ENCODE peak calls at places on chromosome 7, in ten cellular contexts. D is substantia nigra; I is HEK293T; H is stimulated activated CD8-positive, alpha-beta memory T cell treated with anti-CD3 and anti-CD28 coated beads, Interleukin-15, amount 100 ng/mL, for 4 hours; G is CD8-positive, alpha-beta T cell; K is MV-4-11; A is germinal center; J is foreskin melanocyte; N is brain microvascular endothelial cell; Z is SW 1271. Q is an unnamed sample.

GRCh38 chr7:101924171-101924570 is 106.7 kb downstream of the CUX1 start:
- DNase-seq in D (no peak), I (no peak), H (no peak), G (no peak), K (peak), A (no peak), J (no peak), N (peak), Z (no peak), Q (no peak)

GRCh38 chr7:142974618-142975017 is 12.5 kb upstream of the KEL start:
- DNase-seq in D (no peak), I (no peak), H (no peak), G (no peak), K (peak), A (no peak), J (no peak), N (no peak), Z (no peak), Q (no peak)

GRCh38 chr7:151993977-151994676 is 31.3 kb upstream of the GALNT11 start:
- DNase-seq in D (no peak), I (no peak), H (no peak), G (no peak), K (no peak), A (no peak), J (no peak), N (no peak), Z (no peak), Q (peak)

GRCh38 chr7:44221231-44221791 is 20.5 kb downstream of the YKT6 start:
- DNase-seq in D (no peak), I (no peak), H (no peak), G (no peak), K (no peak), A (no peak), J (no peak), N (no peak), Z (no peak), Q (no peak)

GRCh38 chr7:22485189-22485588 is 14.8 kb downstream of the STEAP1B start:
- DNase-seq in D (no peak), I (no peak), H (no peak), G (no peak), K (no peak), A (no peak), J (no peak), N (peak), Z (no peak), Q (no peak)

GRCh38 chr7:48360574-48360973 is 189.3 kb downstream of the ABCA13 start:
- DNase-seq in D (no peak), I (no peak), H (no peak), G (no peak), K (no peak), A (no peak), J (no peak), N (peak), Z (no peak), Q (no peak)

GRCh38 chr7:25926009-25926408 is 226.0 kb upstream of the NFE2L3 start:
- DNase-seq in D (no peak), I (no peak), H (no peak), G (no peak), K (peak), A (no peak), J (no peak), N (no peak), Z (no peak), Q (no peak)

GRCh38 chr7:84317536-84317935 is 122.9 kb upstream of the SEMA3A start:
- DNase-seq in D (no peak), I (no peak), H (no peak), G (no peak), K (peak), A (no peak), J (no peak), N (no peak), Z (no peak), Q (no peak)

GRCh38 chr7:55550010-55550409 is 22.3 kb downstream of the VOPP1 start:
- DNase-seq in D (no peak), I (no peak), H (no peak), G (no peak), K (no peak), A (no peak), J (no peak), N (no peak), Z (no peak), Q (peak)

GRCh38 chr7:4319280-4319679 is 362.8 kb upstream of the FOXK1 start:
- DNase-seq in D (no peak), I (no peak), H (no peak), G (no peak), K (no peak), A (no peak), J (no peak), N (no peak), Z (no peak), Q (no peak)

GRCh38 chr7:31123726-31124125 is 71.6 kb downstream of the ADCYAP1R1 start:
- DNase-seq in D (no peak), I (no peak), H (no peak), G (no peak), K (no peak), A (no peak), J (no peak), N (no peak), Z (no peak), Q (no peak)

GRCh38 chr7:139673230-139673629 is 104.6 kb downstream of the HIPK2 start:
- DNase-seq in D (no peak), I (no peak), H (no peak), G (no peak), K (no peak), A (no peak), J (no peak), N (no peak), Z (no peak), Q (no peak)

GRCh38 chr7:31448649-31449048 is 65.2 kb upstream of the ITPRID1 start:
- DNase-seq in D (no peak), I (no peak), H (no peak), G (no peak), K (no peak), A (no peak), J (no peak), N (no peak), Z (no peak), Q (no peak)

GRCh38 chr7:16669581-16669980 is 23.6 kb downstream of the BZW2 start:
- DNase-seq in D (no peak), I (no peak), H (no peak), G (no peak), K (no peak), A (no peak), J (no peak), N (no peak), Z (no peak), Q (no peak)

GRCh38 chr7:82729172-82730030 is 285.8 kb upstream of the CACNA2D1 start:
- DNase-seq in D (no peak), I (peak), H (no peak), G (no peak), K (no peak), A (no peak), J (no peak), N (peak), Z (no peak), Q (peak)

GRCh38 chr7:20793258-20793657 is 6.6 kb upstream of the SP8 start:
- DNase-seq in D (no peak), I (no peak), H (no peak), G (no peak), K (no peak), A (no peak), J (no peak), N (no peak), Z (no peak), Q (no peak)

GRCh38 chr7:8441602-8442294 is 8.3 kb downstream of the NXPH1 start:
- DNase-seq in D (no peak), I (no peak), H (no peak), G (no peak), K (no peak), A (no peak), J (no peak), N (no peak), Z (no peak), Q (no peak)

GRCh38 chr7:82050134-82050533 is 280.3 kb upstream of the HGF start:
- DNase-seq in D (no peak), I (peak), H (no peak), G (no peak), K (no peak), A (no peak), J (peak), N (peak), Z (no peak), Q (no peak)

GRCh38 chr7:102897856-102898531 is 14.8 kb upstream of the LRRC17 start:
- DNase-seq in D (no peak), I (no peak), H (no peak), G (no peak), K (peak), A (no peak), J (no peak), N (no peak), Z (no peak), Q (no peak)

GRCh38 chr7:153472516-153472915 is 579.7 kb upstream of the DPP6 start:
- DNase-seq in D (no peak), I (no peak), H (no peak), G (no peak), K (no peak), A (no peak), J (no peak), N (no peak), Z (no peak), Q (no peak)

GRCh38 chr7:45133352-45133751 is 21.9 kb upstream of the TBRG4 start:
- DNase-seq in D (no peak), I (no peak), H (no peak), G (no peak), K (no peak), A (no peak), J (no peak), N (no peak), Z (no peak), Q (no peak)

GRCh38 chr7:24963218-24963617 is 16.8 kb downstream of the OSBPL3 start:
- DNase-seq in D (peak), I (no peak), H (no peak), G (no peak), K (peak), A (peak), J (peak), N (no peak), Z (no peak), Q (peak)

GRCh38 chr7:65892832-65893231 is 20.0 kb downstream of the VKORC1L1 start:
- DNase-seq in D (no peak), I (no peak), H (no peak), G (no peak), K (no peak), A (no peak), J (no peak), N (no peak), Z (no peak), Q (no peak)

GRCh38 chr7:137879357-137880158 is 32.8 kb upstream of the DGKI start:
- DNase-seq in D (no peak), I (no peak), H (no peak), G (no peak), K (peak), A (no peak), J (no peak), N (peak), Z (no peak), Q (no peak)

GRCh38 chr7:102304668-102305067 is 18.0 kb downstream of the SH2B2 start:
- DNase-seq in D (no peak), I (no peak), H (no peak), G (no peak), K (no peak), A (no peak), J (no peak), N (no peak), Z (no peak), Q (no peak)

GRCh38 chr7:5041047-5041446 is 4.6 kb upstream of the RBAK start:
- DNase-seq in D (no peak), I (no peak), H (no peak), G (no peak), K (no peak), A (no peak), J (no peak), N (no peak), Z (no peak), Q (no peak)

GRCh38 chr7:138338361-138338760 is 121.7 kb upstream of the TRIM24 start:
- DNase-seq in D (no peak), I (no peak), H (no peak), G (no peak), K (no peak), A (no peak), J (peak), N (peak), Z (no peak), Q (no peak)

Q was measured in RPMI8226.